ENCODE peak calls at places on chromosomes 7 and 10, in five cellular contexts. A is fibroblast of lung, F is HFF-Myc, M is upper lobe of right lung, N is dorsolateral prefrontal cortex. G is an unnamed sample.

GRCh38 chr10:86961481-86962091 is 3.2 kb downstream of the SNCG start:
- DNase-seq in M (no peak), A (no peak), F (no peak), N (no peak), G (no peak)

GRCh38 chr10:116720241-116721047 is 21.9 kb downstream of the HSPA12A start:
- DNase-seq in F (no peak), N (no peak), M (no peak), A (no peak), G (no peak)

GRCh38 chr7:24722386-24723177 is 34.7 kb downstream of the GSDME start:
- DNase-seq in M (no peak), A (peak), F (no peak), N (no peak), G (peak)

GRCh38 chr7:29882481-29882880 is 76.2 kb downstream of the WIPF3 start:
- DNase-seq in M (no peak), F (no peak), A (no peak), N (no peak), G (no peak)

GRCh38 chr10:60739581-60739980 is 38.7 kb upstream of the CDK1 start:
- DNase-seq in F (no peak), M (no peak), A (peak), N (no peak), G (no peak)

GRCh38 chr7:37428681-37429434 is 19.8 kb downstream of the ELMO1 start:
- DNase-seq in M (no peak), F (no peak), N (no peak), A (no peak), G (no peak)

GRCh38 chr7:35286422-35286821 is 32.5 kb upstream of the TBX20 start:
- DNase-seq in A (peak), M (no peak), N (no peak), F (no peak), G (no peak)

GRCh38 chr7:67518580-67518979 is 521.9 kb downstream of the TYW1 start:
- DNase-seq in M (no peak), N (no peak), F (no peak), A (no peak), G (no peak)

GRCh38 chr7:127822822-127823508 is 171.0 kb downstream of the SND1 start:
- DNase-seq in M (no peak), A (no peak), F (no peak), N (no peak), G (no peak)

GRCh38 chr10:131824371-131825149 is 76.2 kb upstream of the PPP2R2D start:
- DNase-seq in A (no peak), N (no peak), M (peak), F (no peak), G (no peak)

GRCh38 chr7:6256709-6257535 is 15.5 kb downstream of the CYTH3 start:
- DNase-seq in N (no peak), M (no peak), A (peak), F (peak), G (no peak)

GRCh38 chr10:16965740-16966447 is 148.7 kb upstream of the RSU1 start:
- DNase-seq in N (no peak), F (peak), A (peak), M (no peak), G (peak)

GRCh38 chr7:93890041-93890463 is 501 bp downstream of the TFPI2 start:
- DNase-seq in A (peak), M (peak), F (no peak), N (no peak), G (no peak)